ENCODE peak calls at places on chromosome 2, in five cellular contexts. One of them, this sample, is unnamed.

GRCh38 chr2:121697108-121697631 is 39.5 kb downstream of the NIFK start:
- DNase-seq in tibial artery: no peak
- DNase-seq in Peyer's patch: no peak
- DNase-seq in right lobe of liver: no peak
- DNase-seq in bronchial epithelial cell: peak
- DNase-seq in this sample: no peak

GRCh38 chr2:181882621-181883020 is 8.9 kb upstream of the ITPRID2 start:
- DNase-seq in bronchial epithelial cell: no peak
- DNase-seq in Peyer's patch: no peak
- DNase-seq in right lobe of liver: no peak
- DNase-seq in tibial artery: no peak
- DNase-seq in this sample: no peak

GRCh38 chr2:66346241-66346664 is 88.7 kb upstream of the MEIS1 start:
- DNase-seq in bronchial epithelial cell: peak
- DNase-seq in right lobe of liver: no peak
- DNase-seq in Peyer's patch: no peak
- DNase-seq in tibial artery: no peak
- DNase-seq in this sample: no peak

GRCh38 chr2:240143276-240143675 is 2.8 kb upstream of the OTOS start:
- DNase-seq in tibial artery: no peak
- DNase-seq in Peyer's patch: no peak
- DNase-seq in right lobe of liver: no peak
- DNase-seq in bronchial epithelial cell: no peak
- DNase-seq in this sample: no peak

GRCh38 chr2:128501700-128502099 is 183.0 kb upstream of the HS6ST1 start:
- DNase-seq in right lobe of liver: no peak
- DNase-seq in tibial artery: no peak
- DNase-seq in bronchial epithelial cell: no peak
- DNase-seq in Peyer's patch: no peak
- DNase-seq in this sample: no peak

GRCh38 chr2:191311627-191312026 is 66.4 kb downstream of the MYO1B start:
- DNase-seq in right lobe of liver: no peak
- DNase-seq in Peyer's patch: no peak
- DNase-seq in tibial artery: no peak
- DNase-seq in bronchial epithelial cell: peak
- DNase-seq in this sample: no peak

GRCh38 chr2:129462349-129462748 is 517.1 kb upstream of the RAB6C start:
- DNase-seq in Peyer's patch: no peak
- DNase-seq in bronchial epithelial cell: no peak
- DNase-seq in tibial artery: no peak
- DNase-seq in right lobe of liver: no peak
- DNase-seq in this sample: no peak

GRCh38 chr2:135876066-135876711 is at the start of gene MCM6:
- DNase-seq in bronchial epithelial cell: peak
- DNase-seq in Peyer's patch: peak
- DNase-seq in tibial artery: peak
- DNase-seq in right lobe of liver: peak
- DNase-seq in this sample: peak

GRCh38 chr2:137157851-137158250 is 392.5 kb downstream of the THSD7B start:
- DNase-seq in right lobe of liver: no peak
- DNase-seq in Peyer's patch: no peak
- DNase-seq in tibial artery: no peak
- DNase-seq in bronchial epithelial cell: no peak
- DNase-seq in this sample: no peak

GRCh38 chr2:237490009-237490804 is 3.2 kb downstream of the MLPH start:
- DNase-seq in bronchial epithelial cell: peak
- DNase-seq in Peyer's patch: no peak
- DNase-seq in right lobe of liver: no peak
- DNase-seq in tibial artery: no peak
- DNase-seq in this sample: no peak

GRCh38 chr2:164903214-164903613 is 52.1 kb downstream of the SLC38A11 start:
- DNase-seq in right lobe of liver: no peak
- DNase-seq in tibial artery: no peak
- DNase-seq in bronchial epithelial cell: peak
- DNase-seq in Peyer's patch: no peak
- DNase-seq in this sample: no peak

GRCh38 chr2:23477392-23477791 is 92.4 kb downstream of the KLHL29 start:
- DNase-seq in Peyer's patch: no peak
- DNase-seq in right lobe of liver: no peak
- DNase-seq in tibial artery: no peak
- DNase-seq in bronchial epithelial cell: no peak
- DNase-seq in this sample: no peak

GRCh38 chr2:111897924-111898702 is at the start of gene MERTK:
- DNase-seq in right lobe of liver: peak
- DNase-seq in Peyer's patch: peak
- DNase-seq in tibial artery: peak
- DNase-seq in bronchial epithelial cell: no peak
- DNase-seq in this sample: peak
- TF ChIP-seq CTCF in right lobe of liver: peak
- TF ChIP-seq CTCF in Peyer's patch: peak
- TF ChIP-seq CTCF in tibial artery: peak
- TF ChIP-seq CTCF in bronchial epithelial cell: peak
- TF ChIP-seq CTCF in this sample: peak

DNA sequence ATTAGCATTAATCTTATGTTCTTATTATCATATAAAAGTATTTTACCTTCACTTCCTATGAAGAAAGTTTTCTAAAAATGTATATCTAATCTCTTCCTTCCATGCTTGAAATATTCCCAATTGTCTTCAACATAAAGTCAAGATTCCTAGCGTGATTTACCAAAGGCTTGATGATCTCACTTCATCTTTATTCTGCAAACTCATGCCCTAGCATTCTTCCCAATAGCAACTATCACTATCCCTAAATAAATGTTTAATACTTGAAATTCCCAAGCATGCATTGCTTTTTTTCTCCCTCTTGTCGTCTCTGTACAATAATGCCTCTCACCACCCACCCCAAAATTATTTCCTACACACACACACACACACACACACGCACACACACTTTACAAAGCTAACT is 125.8 kb downstream of the VWC2L start:
- DNase-seq in bronchial epithelial cell: no peak
- DNase-seq in right lobe of liver: no peak
- DNase-seq in Peyer's patch: no peak
- DNase-seq in tibial artery: no peak
- DNase-seq in this sample: no peak
- TF ChIP-seq CTCF in bronchial epithelial cell: no peak
- TF ChIP-seq CTCF in right lobe of liver: no peak
- TF ChIP-seq CTCF in Peyer's patch: no peak
- TF ChIP-seq CTCF in tibial artery: no peak
- TF ChIP-seq CTCF in this sample: no peak

GRCh38 chr2:173860082-173860481 is 105.1 kb downstream of the SP3 start:
- DNase-seq in tibial artery: no peak
- DNase-seq in right lobe of liver: no peak
- DNase-seq in bronchial epithelial cell: no peak
- DNase-seq in Peyer's patch: no peak
- DNase-seq in this sample: no peak

GRCh38 chr2:173858297-173858731 is 106.9 kb downstream of the SP3 start:
- DNase-seq in Peyer's patch: no peak
- DNase-seq in right lobe of liver: no peak
- DNase-seq in tibial artery: no peak
- DNase-seq in bronchial epithelial cell: no peak
- DNase-seq in this sample: no peak

GRCh38 chr2:173854840-173855239 is 110.3 kb downstream of the SP3 start:
- DNase-seq in tibial artery: peak
- DNase-seq in bronchial epithelial cell: peak
- DNase-seq in Peyer's patch: no peak
- DNase-seq in right lobe of liver: peak
- DNase-seq in this sample: peak

GRCh38 chr2:173854141-173854540 is 111.0 kb downstream of the SP3 start:
- DNase-seq in tibial artery: no peak
- DNase-seq in Peyer's patch: no peak
- DNase-seq in bronchial epithelial cell: no peak
- DNase-seq in right lobe of liver: no peak
- DNase-seq in this sample: no peak

GRCh38 chr2:173855686-173856085 is 109.5 kb downstream of the SP3 start:
- DNase-seq in right lobe of liver: no peak
- DNase-seq in bronchial epithelial cell: no peak
- DNase-seq in tibial artery: no peak
- DNase-seq in Peyer's patch: no peak
- DNase-seq in this sample: no peak
- TF ChIP-seq CTCF in right lobe of liver: no peak
- TF ChIP-seq CTCF in bronchial epithelial cell: no peak
- TF ChIP-seq CTCF in tibial artery: no peak
- TF ChIP-seq CTCF in Peyer's patch: no peak
- TF ChIP-seq CTCF in this sample: no peak

GRCh38 chr2:169619946-169620345 is 35.8 kb downstream of the PPIG start:
- DNase-seq in bronchial epithelial cell: no peak
- DNase-seq in right lobe of liver: no peak
- DNase-seq in Peyer's patch: no peak
- DNase-seq in tibial artery: no peak
- DNase-seq in this sample: no peak
- TF ChIP-seq CTCF in bronchial epithelial cell: no peak
- TF ChIP-seq CTCF in right lobe of liver: no peak
- TF ChIP-seq CTCF in Peyer's patch: no peak
- TF ChIP-seq CTCF in tibial artery: no peak
- TF ChIP-seq CTCF in this sample: no peak

GRCh38 chr2:41782306-41783158 is 265.3 kb upstream of the PKDCC start:
- DNase-seq in right lobe of liver: no peak
- DNase-seq in bronchial epithelial cell: peak
- DNase-seq in Peyer's patch: peak
- DNase-seq in tibial artery: no peak
- DNase-seq in this sample: peak
- TF ChIP-seq CTCF in right lobe of liver: peak
- TF ChIP-seq CTCF in bronchial epithelial cell: peak
- TF ChIP-seq CTCF in Peyer's patch: peak
- TF ChIP-seq CTCF in tibial artery: peak
- TF ChIP-seq CTCF in this sample: peak

GRCh38 chr2:163291790-163292189 is 444.0 kb downstream of the FIGN start:
- DNase-seq in right lobe of liver: no peak
- DNase-seq in bronchial epithelial cell: no peak
- DNase-seq in tibial artery: no peak
- DNase-seq in Peyer's patch: no peak
- DNase-seq in this sample: no peak
- TF ChIP-seq CTCF in right lobe of liver: no peak
- TF ChIP-seq CTCF in bronchial epithelial cell: no peak
- TF ChIP-seq CTCF in tibial artery: no peak
- TF ChIP-seq CTCF in Peyer's patch: no peak
- TF ChIP-seq CTCF in this sample: no peak

DNA sequence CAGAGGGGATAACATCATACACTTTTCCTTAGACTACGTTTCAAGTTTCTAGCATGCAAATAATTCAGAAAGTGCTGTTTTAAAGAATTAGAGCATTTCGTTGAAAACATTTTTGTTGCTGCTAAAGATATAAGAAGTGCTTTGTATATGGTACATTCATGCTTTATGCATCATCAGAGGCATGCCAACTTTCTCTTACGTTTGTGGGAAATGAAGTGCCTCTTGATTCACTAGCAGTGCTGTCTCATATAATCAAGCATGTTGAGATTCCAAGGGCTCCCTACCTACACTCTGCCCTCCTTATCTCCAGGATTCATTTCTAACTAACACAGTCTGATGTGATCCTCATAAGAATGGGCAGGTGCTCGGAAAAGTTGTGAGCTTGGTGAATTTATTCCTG is 748.6 kb upstream of the DDX18 start:
- DNase-seq in right lobe of liver: no peak
- DNase-seq in bronchial epithelial cell: no peak
- DNase-seq in Peyer's patch: no peak
- DNase-seq in tibial artery: no peak
- DNase-seq in this sample: no peak
- TF ChIP-seq CTCF in right lobe of liver: no peak
- TF ChIP-seq CTCF in bronchial epithelial cell: no peak
- TF ChIP-seq CTCF in Peyer's patch: no peak
- TF ChIP-seq CTCF in tibial artery: no peak
- TF ChIP-seq CTCF in this sample: no peak

DNA sequence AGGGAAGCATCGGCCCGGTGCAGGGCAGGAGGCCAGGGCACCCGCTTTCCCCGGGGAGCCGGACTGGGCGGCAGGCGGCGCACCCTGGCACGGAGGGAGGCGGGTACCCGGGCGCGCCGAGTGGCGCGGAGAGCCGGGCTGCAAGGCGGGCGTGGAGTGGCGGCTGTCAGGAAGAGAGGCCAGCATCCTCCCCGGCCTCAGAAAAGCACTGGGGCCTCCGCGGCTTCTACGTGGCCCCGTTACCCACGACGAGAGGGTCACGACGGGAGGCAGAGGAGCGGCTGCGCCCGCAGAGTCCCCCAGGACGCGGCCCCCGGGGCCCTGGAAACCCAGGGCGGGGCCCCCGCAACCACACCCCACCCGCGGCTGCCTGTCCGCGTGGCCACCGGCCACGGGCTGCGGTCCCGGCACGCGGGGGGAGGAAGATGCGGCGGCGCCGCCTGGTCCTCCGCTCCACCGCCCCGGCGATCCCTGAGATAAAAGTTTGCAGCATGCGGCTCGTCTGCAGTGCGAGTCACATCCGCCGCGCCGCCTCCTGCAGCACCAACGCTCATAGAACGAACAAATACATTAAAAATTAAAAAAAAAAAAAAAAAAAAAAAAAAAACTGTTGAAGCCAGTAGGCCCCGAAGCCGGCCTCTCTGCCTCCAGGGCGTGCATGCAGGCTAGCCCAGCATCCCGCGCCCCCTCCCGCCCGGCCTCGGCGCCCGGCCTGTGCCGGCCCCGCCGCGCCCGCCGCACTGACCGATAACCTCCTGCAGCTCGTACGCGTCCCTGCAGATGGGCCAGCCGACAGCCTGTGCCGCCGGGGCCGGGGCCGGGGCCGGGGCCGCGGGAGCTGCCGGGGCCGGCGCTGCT is 683 bp downstream of the STK39 start:
- DNase-seq in Peyer's patch: peak
- DNase-seq in bronchial epithelial cell: peak
- DNase-seq in right lobe of liver: peak
- DNase-seq in tibial artery: peak
- DNase-seq in this sample: peak
- TF ChIP-seq CTCF in Peyer's patch: no peak
- TF ChIP-seq CTCF in bronchial epithelial cell: peak
- TF ChIP-seq CTCF in right lobe of liver: peak
- TF ChIP-seq CTCF in tibial artery: no peak
- TF ChIP-seq CTCF in this sample: no peak

DNA sequence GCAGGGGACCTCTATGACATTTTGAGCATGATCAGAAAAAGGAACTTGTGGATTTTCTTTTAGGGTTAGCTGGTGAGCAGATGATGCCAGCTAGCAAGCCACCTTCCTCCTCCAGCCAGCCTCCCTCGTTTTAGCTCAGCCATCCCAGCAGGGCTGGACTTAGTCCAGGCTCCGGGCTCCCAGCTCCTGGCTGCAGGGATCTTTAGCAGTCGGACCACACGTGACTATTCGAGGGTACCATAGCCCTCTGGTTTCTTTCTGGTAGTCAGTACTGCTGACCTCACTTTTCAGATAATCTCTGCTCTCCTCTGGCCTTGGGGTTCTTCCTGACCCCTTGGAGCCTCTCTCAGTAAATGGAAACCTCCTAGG is 31.8 kb downstream of the NCK2 start:
- DNase-seq in right lobe of liver: no peak
- DNase-seq in bronchial epithelial cell: no peak
- DNase-seq in tibial artery: no peak
- DNase-seq in Peyer's patch: no peak
- DNase-seq in this sample: no peak
- TF ChIP-seq CTCF in right lobe of liver: no peak
- TF ChIP-seq CTCF in bronchial epithelial cell: no peak
- TF ChIP-seq CTCF in tibial artery: no peak
- TF ChIP-seq CTCF in Peyer's patch: no peak
- TF ChIP-seq CTCF in this sample: no peak

DNA sequence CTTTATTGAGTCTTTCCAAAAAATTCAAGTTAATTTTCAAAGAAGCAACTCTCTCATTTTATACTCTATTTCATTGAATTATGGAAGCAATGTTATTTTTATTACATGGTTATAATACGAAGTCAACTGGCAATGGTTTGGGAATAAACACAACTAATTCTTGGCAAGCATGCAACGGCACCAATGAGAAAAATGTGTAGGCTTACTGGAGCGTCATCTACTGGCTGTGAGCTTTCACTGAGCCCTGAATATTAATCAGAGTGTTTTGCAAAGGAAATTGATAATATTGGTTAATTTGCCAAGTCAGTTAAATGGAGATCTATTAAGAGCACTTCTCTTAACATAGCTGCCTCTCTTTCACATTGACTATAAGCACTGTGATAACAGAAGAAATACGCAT is 163.9 kb downstream of the IKZF2 start:
- DNase-seq in bronchial epithelial cell: no peak
- DNase-seq in tibial artery: no peak
- DNase-seq in Peyer's patch: no peak
- DNase-seq in right lobe of liver: no peak
- DNase-seq in this sample: no peak
- TF ChIP-seq CTCF in bronchial epithelial cell: no peak
- TF ChIP-seq CTCF in tibial artery: no peak
- TF ChIP-seq CTCF in Peyer's patch: no peak
- TF ChIP-seq CTCF in right lobe of liver: no peak
- TF ChIP-seq CTCF in this sample: no peak